ENCODE peak calls at places on chromosomes 7 and 10, in nine cellular contexts. B, E, A, P, U, Z, R, I and J are unnamed samples.

GRCh38 chr10:46527241-46527811 is 29.1 kb downstream of the GPRIN2 start:
- DNase-seq in B (no peak), E (no peak), A (peak; percentile 28), P (no peak), U (no peak), Z (no peak), R (no peak), I (no peak), J (no peak)

GRCh38 chr7:102009628-102010027 is 192.2 kb downstream of the CUX1 start:
- DNase-seq in B (no peak), E (peak; percentile 78), A (no peak), P (no peak), U (no peak), Z (no peak), R (no peak), I (no peak), J (no peak)

GRCh38 chr7:74203157-74203556 is 6.6 kb upstream of the LAT2 start:
- DNase-seq in B (no peak), E (peak; percentile 37), A (no peak), P (peak; percentile 33), U (no peak), Z (peak; percentile 78), R (peak; percentile 63), I (no peak), J (no peak)

GRCh38 chr10:51564896-51565505 is 134.4 kb downstream of the CSTF2T start:
- DNase-seq in B (no peak), E (no peak), A (no peak), P (no peak), U (no peak), Z (no peak), R (peak; percentile 86), I (no peak), J (no peak)

GRCh38 chr10:74558403-74558802 is 268.0 kb upstream of the KAT6B start:
- DNase-seq in B (no peak), E (no peak), A (no peak), P (no peak), U (no peak), Z (no peak), R (no peak), I (no peak), J (no peak)

GRCh38 chr7:133830081-133830480 is 297.1 kb upstream of the LRGUK start:
- DNase-seq in B (no peak), E (no peak), A (no peak), P (no peak), U (no peak), Z (no peak), R (no peak), I (no peak), J (no peak)

GRCh38 chr7:152050547-152050971 is 25.1 kb downstream of the GALNT11 start:
- DNase-seq in B (no peak), E (peak; percentile 55), A (no peak), P (no peak), U (no peak), Z (peak; percentile 91), R (peak; percentile 41), I (no peak), J (no peak)

GRCh38 chr7:68888971-68889385 is 709.3 kb upstream of the AUTS2 start:
- DNase-seq in B (no peak), E (no peak), A (no peak), P (no peak), U (no peak), Z (no peak), R (no peak), I (no peak), J (no peak)

GRCh38 chr10:29794776-29795635 is 160.2 kb upstream of the SVIL start:
- DNase-seq in B (no peak), E (peak; percentile 19), A (no peak), P (no peak), U (no peak), Z (no peak), R (no peak), I (no peak), J (no peak)

GRCh38 chr10:71217266-71218045 is 5.1 kb downstream of the UNC5B start:
- DNase-seq in B (no peak), E (peak; percentile 24), A (peak; percentile 60), P (no peak), U (no peak), Z (no peak), R (peak; percentile 14), I (no peak), J (no peak)

GRCh38 chr10:104339469-104340098 is 1.3 kb upstream of the ITPRIP start:
- DNase-seq in B (no peak), E (peak; percentile 82), A (no peak), P (no peak), U (no peak), Z (peak; percentile 62), R (peak; percentile 68), I (no peak), J (no peak)

GRCh38 chr7:151692721-151693120 is 173.0 kb upstream of the RHEB start:
- DNase-seq in B (no peak), E (no peak), A (peak; percentile 62), P (no peak), U (no peak), Z (no peak), R (no peak), I (no peak), J (no peak)

GRCh38 chr10:17851611-17852010 is 42.5 kb downstream of the MRC1 start:
- DNase-seq in B (no peak), E (no peak), A (peak; percentile 81), P (no peak), U (no peak), Z (peak; percentile 27), R (peak; percentile 86), I (no peak), J (no peak)

GRCh38 chr7:24972166-24972477 is 7.9 kb downstream of the OSBPL3 start:
- DNase-seq in B (no peak), E (no peak), A (no peak), P (no peak), U (no peak), Z (peak; percentile 62), R (no peak), I (no peak), J (no peak)

GRCh38 chr10:11874568-11875182 is 51.5 kb downstream of the PROSER2 start:
- DNase-seq in B (peak; percentile 77), E (peak; percentile 67), A (peak; percentile 53), P (no peak), U (no peak), Z (peak; percentile 54), R (no peak), I (peak; percentile 63), J (peak; percentile 68)

GRCh38 chr10:114289096-114289436 is 50.0 kb downstream of the VWA2 start:
- DNase-seq in B (no peak), E (no peak), A (peak; percentile 23), P (no peak), U (no peak), Z (no peak), R (no peak), I (no peak), J (no peak)